ENCODE peak calls at places on chromosomes 2 and 18, in seven cellular contexts. One of them, this sample, is unnamed.

GRCh38 chr2:144660518-144661316 is 140.8 kb upstream of the ZEB2 start:
- DNase-seq in fibroblast of the aortic adventitia: no peak
- DNase-seq in stimulated activated CD4-positive, alpha-beta T cell treated with anti-CD3 and anti-CD28 coated beads, Interleukin-2, amount 100 ng/mL, for 24 hours: no peak
- DNase-seq in GM06990: no peak
- DNase-seq in GM10248: no peak
- DNase-seq in fibroblast of lung: peak; percentile 40
- DNase-seq in naive thymus-derived CD8-positive, alpha-beta T cell: no peak
- DNase-seq in this sample: no peak

GRCh38 chr2:109647636-109648035 is 33.5 kb downstream of the SOWAHC start:
- DNase-seq in fibroblast of the aortic adventitia: peak; percentile 51
- DNase-seq in stimulated activated CD4-positive, alpha-beta T cell treated with anti-CD3 and anti-CD28 coated beads, Interleukin-2, amount 100 ng/mL, for 24 hours: no peak
- DNase-seq in GM06990: no peak
- DNase-seq in GM10248: no peak
- DNase-seq in fibroblast of lung: peak; percentile 71
- DNase-seq in naive thymus-derived CD8-positive, alpha-beta T cell: no peak
- DNase-seq in this sample: no peak

GRCh38 chr2:218280260-218280870 is 10.0 kb downstream of the PNKD start:
- DNase-seq in fibroblast of the aortic adventitia: no peak
- DNase-seq in stimulated activated CD4-positive, alpha-beta T cell treated with anti-CD3 and anti-CD28 coated beads, Interleukin-2, amount 100 ng/mL, for 24 hours: no peak
- DNase-seq in GM06990: no peak
- DNase-seq in GM10248: no peak
- DNase-seq in fibroblast of lung: no peak
- DNase-seq in naive thymus-derived CD8-positive, alpha-beta T cell: no peak
- DNase-seq in this sample: no peak

GRCh38 chr2:139080244-139080643 is 300.1 kb upstream of the NXPH2 start:
- DNase-seq in fibroblast of the aortic adventitia: no peak
- DNase-seq in stimulated activated CD4-positive, alpha-beta T cell treated with anti-CD3 and anti-CD28 coated beads, Interleukin-2, amount 100 ng/mL, for 24 hours: no peak
- DNase-seq in GM06990: no peak
- DNase-seq in GM10248: no peak
- DNase-seq in fibroblast of lung: peak; percentile 25
- DNase-seq in naive thymus-derived CD8-positive, alpha-beta T cell: no peak
- DNase-seq in this sample: no peak

GRCh38 chr2:170966648-170967396 is 37.8 kb downstream of the GORASP2 start:
- DNase-seq in fibroblast of the aortic adventitia: no peak
- DNase-seq in stimulated activated CD4-positive, alpha-beta T cell treated with anti-CD3 and anti-CD28 coated beads, Interleukin-2, amount 100 ng/mL, for 24 hours: no peak
- DNase-seq in GM06990: no peak
- DNase-seq in GM10248: no peak
- DNase-seq in fibroblast of lung: no peak
- DNase-seq in naive thymus-derived CD8-positive, alpha-beta T cell: no peak
- DNase-seq in this sample: no peak

GRCh38 chr2:190718652-190719526 is 70.0 kb downstream of the NAB1 start:
- DNase-seq in fibroblast of the aortic adventitia: peak; percentile 75
- DNase-seq in stimulated activated CD4-positive, alpha-beta T cell treated with anti-CD3 and anti-CD28 coated beads, Interleukin-2, amount 100 ng/mL, for 24 hours: peak; percentile 79
- DNase-seq in GM06990: peak; percentile 42
- DNase-seq in GM10248: peak; percentile 67
- DNase-seq in fibroblast of lung: peak; percentile 80
- DNase-seq in naive thymus-derived CD8-positive, alpha-beta T cell: no peak
- DNase-seq in this sample: peak; percentile 50

GRCh38 chr2:199716807-199717586 is 134.0 kb downstream of the FTCDNL1 start:
- DNase-seq in fibroblast of the aortic adventitia: no peak
- DNase-seq in stimulated activated CD4-positive, alpha-beta T cell treated with anti-CD3 and anti-CD28 coated beads, Interleukin-2, amount 100 ng/mL, for 24 hours: no peak
- DNase-seq in GM06990: no peak
- DNase-seq in GM10248: no peak
- DNase-seq in fibroblast of lung: peak; percentile 8
- DNase-seq in naive thymus-derived CD8-positive, alpha-beta T cell: no peak
- DNase-seq in this sample: no peak

GRCh38 chr2:203869610-203870042 is 2.1 kb downstream of the CTLA4 start:
- DNase-seq in fibroblast of the aortic adventitia: no peak
- DNase-seq in stimulated activated CD4-positive, alpha-beta T cell treated with anti-CD3 and anti-CD28 coated beads, Interleukin-2, amount 100 ng/mL, for 24 hours: peak; percentile 55
- DNase-seq in GM06990: no peak
- DNase-seq in GM10248: no peak
- DNase-seq in fibroblast of lung: no peak
- DNase-seq in naive thymus-derived CD8-positive, alpha-beta T cell: peak; percentile 62
- DNase-seq in this sample: no peak

GRCh38 chr2:209974566-209974965 is 27.9 kb upstream of the RPE start:
- DNase-seq in fibroblast of the aortic adventitia: peak; percentile 2
- DNase-seq in stimulated activated CD4-positive, alpha-beta T cell treated with anti-CD3 and anti-CD28 coated beads, Interleukin-2, amount 100 ng/mL, for 24 hours: no peak
- DNase-seq in GM06990: no peak
- DNase-seq in GM10248: no peak
- DNase-seq in fibroblast of lung: no peak
- DNase-seq in naive thymus-derived CD8-positive, alpha-beta T cell: no peak
- DNase-seq in this sample: no peak

GRCh38 chr2:108635630-108636354 is 83.5 kb upstream of the RANBP2 start:
- DNase-seq in fibroblast of the aortic adventitia: no peak
- DNase-seq in stimulated activated CD4-positive, alpha-beta T cell treated with anti-CD3 and anti-CD28 coated beads, Interleukin-2, amount 100 ng/mL, for 24 hours: no peak
- DNase-seq in GM06990: no peak
- DNase-seq in GM10248: no peak
- DNase-seq in fibroblast of lung: no peak
- DNase-seq in naive thymus-derived CD8-positive, alpha-beta T cell: no peak
- DNase-seq in this sample: no peak

GRCh38 chr18:49251451-49251850 is 209.0 kb downstream of the DYM start:
- DNase-seq in fibroblast of the aortic adventitia: no peak
- DNase-seq in stimulated activated CD4-positive, alpha-beta T cell treated with anti-CD3 and anti-CD28 coated beads, Interleukin-2, amount 100 ng/mL, for 24 hours: no peak
- DNase-seq in GM06990: no peak
- DNase-seq in GM10248: no peak
- DNase-seq in fibroblast of lung: no peak
- DNase-seq in naive thymus-derived CD8-positive, alpha-beta T cell: no peak
- DNase-seq in this sample: no peak

GRCh38 chr2:239774933-239775622 is 250.1 kb downstream of the NDUFA10 start:
- DNase-seq in fibroblast of the aortic adventitia: no peak
- DNase-seq in stimulated activated CD4-positive, alpha-beta T cell treated with anti-CD3 and anti-CD28 coated beads, Interleukin-2, amount 100 ng/mL, for 24 hours: no peak
- DNase-seq in GM06990: no peak
- DNase-seq in GM10248: no peak
- DNase-seq in fibroblast of lung: no peak
- DNase-seq in naive thymus-derived CD8-positive, alpha-beta T cell: peak; percentile 14
- DNase-seq in this sample: no peak

GRCh38 chr18:49279041-49279440 is 181.4 kb downstream of the DYM start:
- DNase-seq in fibroblast of the aortic adventitia: no peak
- DNase-seq in stimulated activated CD4-positive, alpha-beta T cell treated with anti-CD3 and anti-CD28 coated beads, Interleukin-2, amount 100 ng/mL, for 24 hours: no peak
- DNase-seq in GM06990: no peak
- DNase-seq in GM10248: no peak
- DNase-seq in fibroblast of lung: no peak
- DNase-seq in naive thymus-derived CD8-positive, alpha-beta T cell: no peak
- DNase-seq in this sample: no peak

GRCh38 chr2:109497911-109498870 is 115.6 kb downstream of the SEPTIN10 start:
- DNase-seq in fibroblast of the aortic adventitia: no peak
- DNase-seq in stimulated activated CD4-positive, alpha-beta T cell treated with anti-CD3 and anti-CD28 coated beads, Interleukin-2, amount 100 ng/mL, for 24 hours: no peak
- DNase-seq in GM06990: no peak
- DNase-seq in GM10248: no peak
- DNase-seq in fibroblast of lung: no peak
- DNase-seq in naive thymus-derived CD8-positive, alpha-beta T cell: no peak
- DNase-seq in this sample: no peak

GRCh38 chr2:63651361-63651760 is 62.6 kb downstream of the MDH1 start:
- DNase-seq in fibroblast of the aortic adventitia: no peak
- DNase-seq in stimulated activated CD4-positive, alpha-beta T cell treated with anti-CD3 and anti-CD28 coated beads, Interleukin-2, amount 100 ng/mL, for 24 hours: no peak
- DNase-seq in GM06990: no peak
- DNase-seq in GM10248: no peak
- DNase-seq in fibroblast of lung: no peak
- DNase-seq in naive thymus-derived CD8-positive, alpha-beta T cell: no peak
- DNase-seq in this sample: no peak

GRCh38 chr2:39994151-39994550 is 215.1 kb upstream of the THUMPD2 start:
- DNase-seq in fibroblast of the aortic adventitia: peak; percentile 84
- DNase-seq in stimulated activated CD4-positive, alpha-beta T cell treated with anti-CD3 and anti-CD28 coated beads, Interleukin-2, amount 100 ng/mL, for 24 hours: no peak
- DNase-seq in GM06990: no peak
- DNase-seq in GM10248: no peak
- DNase-seq in fibroblast of lung: peak; percentile 89
- DNase-seq in naive thymus-derived CD8-positive, alpha-beta T cell: no peak
- DNase-seq in this sample: no peak

GRCh38 chr2:7927694-7928093 is 754.2 kb upstream of the ID2 start:
- DNase-seq in fibroblast of the aortic adventitia: no peak
- DNase-seq in stimulated activated CD4-positive, alpha-beta T cell treated with anti-CD3 and anti-CD28 coated beads, Interleukin-2, amount 100 ng/mL, for 24 hours: no peak
- DNase-seq in GM06990: no peak
- DNase-seq in GM10248: no peak
- DNase-seq in fibroblast of lung: no peak
- DNase-seq in naive thymus-derived CD8-positive, alpha-beta T cell: no peak
- DNase-seq in this sample: no peak

GRCh38 chr2:156430978-156431358 is 5.2 kb upstream of the GPD2 start:
- DNase-seq in fibroblast of the aortic adventitia: peak; percentile 62
- DNase-seq in stimulated activated CD4-positive, alpha-beta T cell treated with anti-CD3 and anti-CD28 coated beads, Interleukin-2, amount 100 ng/mL, for 24 hours: no peak
- DNase-seq in GM06990: peak; percentile 36
- DNase-seq in GM10248: peak; percentile 64
- DNase-seq in fibroblast of lung: peak; percentile 73
- DNase-seq in naive thymus-derived CD8-positive, alpha-beta T cell: no peak
- DNase-seq in this sample: peak; percentile 70